ENCODE peak calls at places on chromosomes 7 and 10, in four cellular contexts. N is Peyer's patch, J is right cardiac atrium, B is HEK293T. W is an unnamed sample.

GRCh38 chr7:6232534-6232933 is 39.9 kb downstream of the CYTH3 start:
- DNase-seq in B (no peak), N (no peak), J (peak), W (no peak)

GRCh38 chr10:15419279-15419874 is 48.3 kb upstream of the FAM171A1 start:
- DNase-seq in J (peak), B (peak), N (no peak), W (peak)

GRCh38 chr7:92400013-92400412 is 47.3 kb upstream of the GATAD1 start:
- DNase-seq in B (no peak), J (no peak), N (no peak), W (no peak)

GRCh38 chr7:147161405-147161804 is 1044.8 kb downstream of the CNTNAP2 start:
- DNase-seq in B (no peak), N (no peak), J (no peak), W (no peak)

GRCh38 chr10:104127411-104127810 is 5.4 kb downstream of the SFR1 start:
- DNase-seq in N (no peak), J (no peak), B (no peak), W (peak)

GRCh38 chr7:100655908-100656674 is at the start of gene ACTL6B:
- DNase-seq in J (peak), N (no peak), B (peak), W (peak)

GRCh38 chr7:155362380-155363145 is 64.9 kb downstream of the INSIG1 start:
- DNase-seq in J (no peak), N (no peak), B (no peak), W (peak)

GRCh38 chr7:48224042-48224441 is 52.8 kb downstream of the ABCA13 start:
- DNase-seq in J (no peak), B (no peak), N (no peak), W (no peak)

GRCh38 chr7:142298009-142298408 is 40.2 kb upstream of the PRSS58 start:
- DNase-seq in N (no peak), J (no peak), B (peak), W (no peak)

GRCh38 chr10:4006051-4006450 is 221.0 kb upstream of the KLF6 start:
- DNase-seq in B (no peak), J (no peak), N (no peak), W (no peak)

GRCh38 chr7:20374391-20374790 is 43.7 kb downstream of the ITGB8 start:
- DNase-seq in J (no peak), B (no peak), N (no peak), W (no peak)

GRCh38 chr7:77202544-77202976 is 2.9 kb upstream of the FGL2 start:
- DNase-seq in N (no peak), J (no peak), B (no peak), W (no peak)

GRCh38 chr7:90238017-90238416 is 7.0 kb upstream of the CFAP69 start:
- DNase-seq in B (no peak), N (no peak), J (no peak), W (no peak)

GRCh38 chr7:36545291-36545690 is 155.6 kb downstream of the ANLN start:
- DNase-seq in N (no peak), B (no peak), J (no peak), W (no peak)

GRCh38 chr10:124000792-124001201 is 92.6 kb downstream of the CHST15 start:
- DNase-seq in N (peak), J (no peak), B (no peak), W (no peak)

GRCh38 chr10:72490951-72491350 is 134.9 kb downstream of the MICU1 start:
- DNase-seq in B (no peak), N (no peak), J (no peak), W (no peak)

GRCh38 chr10:95906675-95907453 is 911 bp upstream of the CC2D2B start:
- DNase-seq in J (peak), B (peak), N (peak), W (peak)

GRCh38 chr10:93715345-93715744 is 13.0 kb upstream of the FRA10AC1 start:
- DNase-seq in B (no peak), N (no peak), J (no peak), W (no peak)

GRCh38 chr10:132884691-132885271 is 57.6 kb downstream of the CFAP46 start:
- DNase-seq in N (no peak), J (no peak), B (no peak), W (no peak)

GRCh38 chr7:47557317-47557985 is 24.5 kb downstream of the TNS3 start:
- DNase-seq in N (no peak), J (no peak), B (no peak), W (no peak)

GRCh38 chr10:73495226-73495883 is 469 bp downstream of the PPP3CB start:
- DNase-seq in B (peak), N (peak), J (peak), W (peak)

GRCh38 chr7:47291461-47292051 is 290.4 kb downstream of the TNS3 start:
- DNase-seq in J (no peak), B (no peak), N (no peak), W (no peak)

GRCh38 chr7:41237956-41238355 is 464.9 kb downstream of the INHBA start:
- DNase-seq in J (no peak), N (no peak), B (peak), W (no peak)

GRCh38 chr10:14408139-14408538 is 77.4 kb upstream of the FRMD4A start:
- DNase-seq in N (no peak), J (no peak), B (no peak), W (no peak)

GRCh38 chr7:29237483-29237882 is 42.9 kb downstream of the CHN2 start:
- DNase-seq in N (no peak), B (no peak), J (no peak), W (no peak)